ENCODE peak calls at places on chromosomes 2 and 18, in nine cellular contexts. U, T, J, A, Q, X, B, H and L are unnamed samples.
A peak's percentile ranks its signal among the peaks of the same experiment; 100 is the strongest.

GRCh38 chr18:27856839-27857238 is 320.1 kb downstream of the CDH2 start:
- DNase-seq in U (no peak), B (no peak), A (no peak), T (peak; percentile 8), H (no peak), J (no peak), X (no peak), Q (no peak), L (no peak)

GRCh38 chr2:42371621-42372473 is 10.8 kb upstream of the COX7A2L start:
- DNase-seq in B (peak; percentile 30), A (no peak), Q (no peak), U (no peak), T (no peak), H (no peak), X (no peak), J (no peak), L (no peak)

GRCh38 chr2:239882335-239882734 is 142.8 kb downstream of the NDUFA10 start:
- DNase-seq in A (peak; percentile 67), Q (no peak), J (peak; percentile 18), T (peak; percentile 65), B (no peak), H (peak; percentile 54), X (peak; percentile 73), U (peak; percentile 34), L (peak; percentile 14)

GRCh38 chr2:214542866-214543265 is 132.0 kb downstream of the VWC2L start:
- DNase-seq in Q (no peak), J (no peak), A (no peak), X (no peak), T (no peak), B (no peak), U (no peak), H (no peak), L (no peak)

GRCh38 chr2:190235551-190235950 is 84.1 kb downstream of the HIBCH start:
- DNase-seq in J (no peak), X (no peak), U (no peak), B (no peak), Q (no peak), A (no peak), T (no peak), H (no peak), L (no peak)

GRCh38 chr2:45862843-45863242 is 211.4 kb downstream of the PRKCE start:
- DNase-seq in J (no peak), U (no peak), T (peak; percentile 67), Q (no peak), A (no peak), X (no peak), H (no peak), B (no peak), L (no peak)

GRCh38 chr2:217952409-217952808 is 50.4 kb downstream of the TNS1 start:
- DNase-seq in T (no peak), Q (no peak), U (no peak), X (peak; percentile 30), J (no peak), B (no peak), A (peak; percentile 47), H (no peak), L (no peak)

GRCh38 chr2:65628156-65628555 is 195.8 kb upstream of the SPRED2 start:
- DNase-seq in U (no peak), J (no peak), B (no peak), T (no peak), X (no peak), H (no peak), A (no peak), Q (no peak), L (no peak)

GRCh38 chr2:15941970-15942710 is 1.8 kb downstream of the MYCN start:
- DNase-seq in H (no peak), Q (no peak), X (peak; percentile 75), B (no peak), T (peak; percentile 21), U (peak; percentile 35), A (no peak), J (peak; percentile 74), L (no peak)

GRCh38 chr18:59393381-59393780 is 34.3 kb upstream of the LMAN1 start:
- DNase-seq in B (no peak), X (no peak), J (no peak), H (no peak), Q (no peak), U (no peak), A (no peak), T (no peak), L (no peak)

GRCh38 chr18:2979871-2980606 is 32.9 kb downstream of the LPIN2 start:
- DNase-seq in H (no peak), B (no peak), T (peak; percentile 47), J (no peak), U (no peak), A (no peak), X (no peak), Q (no peak), L (no peak)

GRCh38 chr18:3623769-3624545 is 174.0 kb downstream of the TGIF1 start:
- DNase-seq in Q (no peak), X (peak; percentile 65), A (peak; percentile 88), U (no peak), B (no peak), H (peak; percentile 88), J (peak; percentile 87), T (no peak), L (peak; percentile 97)

GRCh38 chr2:16561251-16561650 is 104.4 kb downstream of the CYRIA start:
- DNase-seq in X (no peak), B (no peak), A (no peak), U (no peak), J (no peak), Q (no peak), H (no peak), T (no peak), L (no peak)

GRCh38 chr18:35024965-35025364 is 16.2 kb upstream of the MAPRE2 start:
- DNase-seq in X (no peak), B (no peak), U (no peak), T (no peak), H (peak; percentile 55), J (peak; percentile 64), Q (no peak), A (peak; percentile 90), L (peak; percentile 84)

GRCh38 chr18:74840492-74841167 is 243.0 kb downstream of the ZNF407 start:
- DNase-seq in A (no peak), H (no peak), U (no peak), B (peak; percentile 87), T (peak; percentile 42), J (no peak), X (no peak), Q (no peak), L (peak; percentile 46)

GRCh38 chr2:240021488-240022104 is 3.5 kb downstream of the NDUFA10 start:
- DNase-seq in T (peak; percentile 68), X (peak; percentile 86), B (peak; percentile 8), U (peak; percentile 57), A (peak; percentile 72), J (peak; percentile 60), H (no peak), Q (peak; percentile 9), L (peak; percentile 47)

GRCh38 chr2:229775614-229776313 is 61.4 kb upstream of the DNER start:
- DNase-seq in Q (no peak), X (no peak), B (no peak), J (no peak), A (no peak), U (no peak), T (peak; percentile 49), H (no peak), L (no peak)

GRCh38 chr18:54805571-54806334 is 22.5 kb upstream of the RAB27B start:
- DNase-seq in A (no peak), J (no peak), Q (no peak), H (no peak), U (no peak), X (no peak), B (no peak), T (no peak), L (peak; percentile 100)

GRCh38 chr2:177826897-177827296 is 245.7 kb downstream of the PDE11A start:
- DNase-seq in U (no peak), A (no peak), H (no peak), X (no peak), Q (no peak), B (no peak), J (no peak), T (no peak), L (no peak)

GRCh38 chr18:49016648-49017539 is 66.1 kb upstream of the SMAD7 start:
- DNase-seq in A (peak; percentile 70), U (no peak), H (peak; percentile 60), T (no peak), B (no peak), X (no peak), J (peak; percentile 77), Q (no peak), L (peak; percentile 86)

GRCh38 chr2:63320669-63321068 is 267.6 kb downstream of the WDPCP start:
- DNase-seq in B (no peak), J (no peak), X (no peak), Q (no peak), A (no peak), U (no peak), H (no peak), T (no peak), L (no peak)

GRCh38 chr2:172234716-172235661 is 132.3 kb upstream of the DLX2 start:
- DNase-seq in J (no peak), Q (no peak), T (peak; percentile 67), U (no peak), X (no peak), H (no peak), B (peak; percentile 80), A (no peak), L (no peak)

GRCh38 chr18:8991131-8991530 is 111.4 kb upstream of the NDUFV2 start:
- DNase-seq in Q (no peak), X (no peak), T (no peak), H (no peak), B (no peak), U (no peak), A (no peak), J (no peak), L (no peak)

GRCh38 chr2:163697846-163698637 is 37.8 kb downstream of the FIGN start:
- DNase-seq in U (no peak), B (no peak), H (no peak), J (no peak), A (no peak), X (no peak), Q (no peak), T (no peak), L (no peak)

GRCh38 chr2:233867993-233868532 is at the start of gene MSL3B:
- DNase-seq in H (no peak), A (no peak), J (no peak), X (peak; percentile 76), B (no peak), Q (peak; percentile 10), T (peak; percentile 78), U (peak; percentile 58), L (peak; percentile 41)

GRCh38 chr18:32975166-32975441 is 202.3 kb upstream of the KLHL14 start:
- DNase-seq in J (no peak), A (no peak), Q (no peak), H (no peak), T (no peak), X (no peak), U (no peak), B (no peak), L (no peak)

GRCh38 chr18:21110667-21111350 is 804 bp downstream of the ROCK1 start:
- DNase-seq in X (peak; percentile 77), J (peak; percentile 37), T (peak; percentile 85), A (peak; percentile 69), H (no peak), U (no peak), B (no peak), Q (no peak), L (peak; percentile 46)

GRCh38 chr2:71609441-71609840 is 156.1 kb downstream of the DYSF start:
- DNase-seq in Q (no peak), T (no peak), B (no peak), A (peak; percentile 27), H (peak; percentile 12), J (peak; percentile 0), X (peak; percentile 7), U (no peak), L (peak; percentile 35)

GRCh38 chr2:187878096-187878495 is 323.9 kb upstream of the TFPI start:
- DNase-seq in Q (no peak), T (no peak), J (no peak), U (no peak), X (no peak), H (no peak), A (no peak), B (no peak), L (peak; percentile 40)

GRCh38 chr2:122753341-122753740 is 997.9 kb downstream of the TSN start:
- DNase-seq in Q (no peak), A (no peak), J (no peak), X (no peak), B (no peak), H (no peak), U (no peak), T (no peak), L (no peak)

GRCh38 chr2:207122914-207123744 is 42.6 kb downstream of the KLF7 start:
- DNase-seq in Q (no peak), A (no peak), B (no peak), T (peak; percentile 47), X (no peak), J (no peak), H (no peak), U (no peak), L (no peak)